ENCODE peak calls at places on chromosomes 3 and 15, in ten cellular contexts. One of them, this sample, is unnamed.

GRCh38 chr15:23069496-23070166 is 30.3 kb upstream of the TUBGCP5 start:
- DNase-seq in left ventricle myocardium inferior: no peak
- DNase-seq in glutamatergic neuron: no peak
- DNase-seq in WERI-Rb-1: no peak
- DNase-seq in astrocyte of the spinal cord: no peak
- DNase-seq in CD4-positive, alpha-beta T cell: no peak
- DNase-seq in A549: peak
- DNase-seq in GM20000: no peak
- DNase-seq in PC-9: peak
- DNase-seq in cardiac muscle cell: no peak
- DNase-seq in this sample: no peak

GRCh38 chr15:83626171-83626802 is 27.6 kb upstream of the ADAMTSL3 start:
- DNase-seq in left ventricle myocardium inferior: no peak
- DNase-seq in glutamatergic neuron: no peak
- DNase-seq in WERI-Rb-1: no peak
- DNase-seq in astrocyte of the spinal cord: no peak
- DNase-seq in CD4-positive, alpha-beta T cell: no peak
- DNase-seq in A549: no peak
- DNase-seq in GM20000: no peak
- DNase-seq in PC-9: no peak
- DNase-seq in cardiac muscle cell: peak
- DNase-seq in this sample: no peak

GRCh38 chr3:133393204-133393603 is 6.7 kb upstream of the BFSP2 start:
- DNase-seq in left ventricle myocardium inferior: no peak
- DNase-seq in glutamatergic neuron: no peak
- DNase-seq in WERI-Rb-1: no peak
- DNase-seq in astrocyte of the spinal cord: no peak
- DNase-seq in CD4-positive, alpha-beta T cell: no peak
- DNase-seq in A549: no peak
- DNase-seq in GM20000: no peak
- DNase-seq in PC-9: no peak
- DNase-seq in cardiac muscle cell: peak
- DNase-seq in this sample: peak

GRCh38 chr15:36585774-36586173 is 6.3 kb downstream of the CDIN1 start:
- DNase-seq in left ventricle myocardium inferior: no peak
- DNase-seq in glutamatergic neuron: no peak
- DNase-seq in WERI-Rb-1: no peak
- DNase-seq in astrocyte of the spinal cord: no peak
- DNase-seq in CD4-positive, alpha-beta T cell: no peak
- DNase-seq in A549: no peak
- DNase-seq in GM20000: no peak
- DNase-seq in PC-9: peak
- DNase-seq in cardiac muscle cell: no peak
- DNase-seq in this sample: no peak

GRCh38 chr3:126636436-126636835 is 18.5 kb downstream of the TXNRD3 start:
- DNase-seq in left ventricle myocardium inferior: no peak
- DNase-seq in glutamatergic neuron: no peak
- DNase-seq in WERI-Rb-1: no peak
- DNase-seq in astrocyte of the spinal cord: no peak
- DNase-seq in CD4-positive, alpha-beta T cell: no peak
- DNase-seq in A549: no peak
- DNase-seq in GM20000: no peak
- DNase-seq in PC-9: no peak
- DNase-seq in cardiac muscle cell: no peak
- DNase-seq in this sample: no peak

GRCh38 chr3:53715815-53716483 is 130.3 kb downstream of the CHDH start:
- DNase-seq in left ventricle myocardium inferior: no peak
- DNase-seq in glutamatergic neuron: no peak
- DNase-seq in WERI-Rb-1: no peak
- DNase-seq in astrocyte of the spinal cord: no peak
- DNase-seq in CD4-positive, alpha-beta T cell: no peak
- DNase-seq in A549: no peak
- DNase-seq in GM20000: no peak
- DNase-seq in PC-9: no peak
- DNase-seq in cardiac muscle cell: peak
- DNase-seq in this sample: no peak

GRCh38 chr15:28096720-28097431 is 2.2 kb downstream of the OCA2 start:
- DNase-seq in left ventricle myocardium inferior: no peak
- DNase-seq in glutamatergic neuron: peak
- DNase-seq in WERI-Rb-1: no peak
- DNase-seq in astrocyte of the spinal cord: no peak
- DNase-seq in CD4-positive, alpha-beta T cell: no peak
- DNase-seq in A549: no peak
- DNase-seq in GM20000: no peak
- DNase-seq in PC-9: no peak
- DNase-seq in cardiac muscle cell: no peak
- DNase-seq in this sample: no peak

GRCh38 chr3:191889781-191890180 is 428.8 kb downstream of the PYDC2 start:
- DNase-seq in left ventricle myocardium inferior: no peak
- DNase-seq in glutamatergic neuron: no peak
- DNase-seq in WERI-Rb-1: no peak
- DNase-seq in astrocyte of the spinal cord: no peak
- DNase-seq in CD4-positive, alpha-beta T cell: no peak
- DNase-seq in A549: no peak
- DNase-seq in GM20000: no peak
- DNase-seq in PC-9: peak
- DNase-seq in cardiac muscle cell: no peak
- DNase-seq in this sample: no peak

GRCh38 chr15:97023131-97023844 is 692.8 kb downstream of the NR2F2 start:
- DNase-seq in left ventricle myocardium inferior: no peak
- DNase-seq in glutamatergic neuron: no peak
- DNase-seq in WERI-Rb-1: no peak
- DNase-seq in astrocyte of the spinal cord: peak
- DNase-seq in CD4-positive, alpha-beta T cell: no peak
- DNase-seq in A549: no peak
- DNase-seq in GM20000: no peak
- DNase-seq in PC-9: no peak
- DNase-seq in cardiac muscle cell: peak
- DNase-seq in this sample: peak

GRCh38 chr15:40471778-40472130 is 970 bp downstream of the CHST14 start:
- DNase-seq in left ventricle myocardium inferior: no peak
- DNase-seq in glutamatergic neuron: no peak
- DNase-seq in WERI-Rb-1: no peak
- DNase-seq in astrocyte of the spinal cord: no peak
- DNase-seq in CD4-positive, alpha-beta T cell: no peak
- DNase-seq in A549: no peak
- DNase-seq in GM20000: no peak
- DNase-seq in PC-9: peak
- DNase-seq in cardiac muscle cell: peak
- DNase-seq in this sample: no peak

GRCh38 chr3:13714251-13714916 is 165.5 kb downstream of the FBLN2 start:
- DNase-seq in left ventricle myocardium inferior: no peak
- DNase-seq in glutamatergic neuron: no peak
- DNase-seq in WERI-Rb-1: no peak
- DNase-seq in astrocyte of the spinal cord: no peak
- DNase-seq in CD4-positive, alpha-beta T cell: no peak
- DNase-seq in A549: no peak
- DNase-seq in GM20000: no peak
- DNase-seq in PC-9: no peak
- DNase-seq in cardiac muscle cell: no peak
- DNase-seq in this sample: no peak

GRCh38 chr3:111903067-111903511 is 44.0 kb downstream of the PHLDB2 start:
- DNase-seq in left ventricle myocardium inferior: no peak
- DNase-seq in glutamatergic neuron: no peak
- DNase-seq in WERI-Rb-1: no peak
- DNase-seq in astrocyte of the spinal cord: peak
- DNase-seq in CD4-positive, alpha-beta T cell: no peak
- DNase-seq in A549: peak
- DNase-seq in GM20000: no peak
- DNase-seq in PC-9: peak
- DNase-seq in cardiac muscle cell: peak
- DNase-seq in this sample: no peak

GRCh38 chr15:33068531-33068990 is 126.0 kb downstream of the FMN1 start:
- DNase-seq in left ventricle myocardium inferior: peak
- DNase-seq in glutamatergic neuron: no peak
- DNase-seq in WERI-Rb-1: no peak
- DNase-seq in astrocyte of the spinal cord: peak
- DNase-seq in CD4-positive, alpha-beta T cell: no peak
- DNase-seq in A549: peak
- DNase-seq in GM20000: no peak
- DNase-seq in PC-9: peak
- DNase-seq in cardiac muscle cell: no peak
- DNase-seq in this sample: no peak

GRCh38 chr3:11074441-11074840 is 79.9 kb upstream of the HRH1 start:
- DNase-seq in left ventricle myocardium inferior: no peak
- DNase-seq in glutamatergic neuron: no peak
- DNase-seq in WERI-Rb-1: no peak
- DNase-seq in astrocyte of the spinal cord: no peak
- DNase-seq in CD4-positive, alpha-beta T cell: no peak
- DNase-seq in A549: no peak
- DNase-seq in GM20000: no peak
- DNase-seq in PC-9: no peak
- DNase-seq in cardiac muscle cell: no peak
- DNase-seq in this sample: peak

GRCh38 chr15:64383760-64384159 is 2.5 kb upstream of the PCLAF start:
- DNase-seq in left ventricle myocardium inferior: no peak
- DNase-seq in glutamatergic neuron: no peak
- DNase-seq in WERI-Rb-1: no peak
- DNase-seq in astrocyte of the spinal cord: no peak
- DNase-seq in CD4-positive, alpha-beta T cell: no peak
- DNase-seq in A549: no peak
- DNase-seq in GM20000: no peak
- DNase-seq in PC-9: no peak
- DNase-seq in cardiac muscle cell: no peak
- DNase-seq in this sample: no peak

GRCh38 chr15:64386291-64386690 is 1.3 kb upstream of the TRIP4 start:
- DNase-seq in left ventricle myocardium inferior: no peak
- DNase-seq in glutamatergic neuron: no peak
- DNase-seq in WERI-Rb-1: no peak
- DNase-seq in astrocyte of the spinal cord: no peak
- DNase-seq in CD4-positive, alpha-beta T cell: no peak
- DNase-seq in A549: no peak
- DNase-seq in GM20000: no peak
- DNase-seq in PC-9: no peak
- DNase-seq in cardiac muscle cell: no peak
- DNase-seq in this sample: no peak

GRCh38 chr15:64387562-64388168 is at the start of gene TRIP4:
- DNase-seq in left ventricle myocardium inferior: peak
- DNase-seq in glutamatergic neuron: peak
- DNase-seq in WERI-Rb-1: peak
- DNase-seq in astrocyte of the spinal cord: peak
- DNase-seq in CD4-positive, alpha-beta T cell: peak
- DNase-seq in A549: peak
- DNase-seq in GM20000: peak
- DNase-seq in PC-9: peak
- DNase-seq in cardiac muscle cell: peak
- DNase-seq in this sample: peak
- TF ChIP-seq CTCF in left ventricle myocardium inferior: no peak
- TF ChIP-seq CTCF in glutamatergic neuron: no peak
- TF ChIP-seq CTCF in WERI-Rb-1: peak
- TF ChIP-seq CTCF in astrocyte of the spinal cord: no peak
- TF ChIP-seq CTCF in CD4-positive, alpha-beta T cell: no peak
- TF ChIP-seq CTCF in A549: peak
- TF ChIP-seq CTCF in GM20000: peak
- TF ChIP-seq CTCF in PC-9: no peak
- TF ChIP-seq CTCF in cardiac muscle cell: peak
- TF ChIP-seq CTCF in this sample: no peak

GRCh38 chr3:138114988-138115971 is at the start of gene DZIP1L:
- DNase-seq in left ventricle myocardium inferior: peak
- DNase-seq in glutamatergic neuron: peak
- DNase-seq in WERI-Rb-1: peak
- DNase-seq in astrocyte of the spinal cord: peak
- DNase-seq in CD4-positive, alpha-beta T cell: peak
- DNase-seq in A549: peak
- DNase-seq in GM20000: peak
- DNase-seq in PC-9: no peak
- DNase-seq in cardiac muscle cell: peak
- DNase-seq in this sample: peak
- TF ChIP-seq CTCF in left ventricle myocardium inferior: peak
- TF ChIP-seq CTCF in glutamatergic neuron: peak
- TF ChIP-seq CTCF in WERI-Rb-1: peak
- TF ChIP-seq CTCF in astrocyte of the spinal cord: peak
- TF ChIP-seq CTCF in CD4-positive, alpha-beta T cell: peak
- TF ChIP-seq CTCF in A549: peak
- TF ChIP-seq CTCF in GM20000: peak
- TF ChIP-seq CTCF in PC-9: peak
- TF ChIP-seq CTCF in cardiac muscle cell: peak
- TF ChIP-seq CTCF in this sample: peak

DNA sequence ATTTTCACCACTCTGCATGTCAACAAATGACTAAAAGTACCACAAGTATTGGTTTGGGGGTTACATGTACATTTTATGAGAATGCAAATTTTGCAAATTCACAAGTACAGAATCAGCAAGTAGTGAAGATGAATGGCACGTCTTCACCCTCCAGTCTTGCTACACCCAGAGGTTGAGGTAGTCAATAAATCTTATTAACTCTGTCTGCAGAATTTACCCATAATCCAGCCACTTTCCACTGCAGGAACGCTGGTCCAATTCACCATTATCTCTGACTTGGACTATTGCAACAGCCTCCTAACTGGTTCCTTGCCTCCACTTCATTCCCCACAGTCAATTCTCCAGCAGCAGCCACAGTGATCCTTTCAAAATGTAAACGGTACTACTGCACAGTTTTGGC is 10.6 kb downstream of the PSMA4 start:
- DNase-seq in left ventricle myocardium inferior: no peak
- DNase-seq in glutamatergic neuron: no peak
- DNase-seq in WERI-Rb-1: no peak
- DNase-seq in astrocyte of the spinal cord: no peak
- DNase-seq in CD4-positive, alpha-beta T cell: no peak
- DNase-seq in A549: no peak
- DNase-seq in GM20000: no peak
- DNase-seq in PC-9: no peak
- DNase-seq in cardiac muscle cell: no peak
- DNase-seq in this sample: no peak
- TF ChIP-seq CTCF in left ventricle myocardium inferior: no peak
- TF ChIP-seq CTCF in glutamatergic neuron: no peak
- TF ChIP-seq CTCF in WERI-Rb-1: no peak
- TF ChIP-seq CTCF in astrocyte of the spinal cord: no peak
- TF ChIP-seq CTCF in CD4-positive, alpha-beta T cell: no peak
- TF ChIP-seq CTCF in A549: no peak
- TF ChIP-seq CTCF in GM20000: no peak
- TF ChIP-seq CTCF in PC-9: no peak
- TF ChIP-seq CTCF in cardiac muscle cell: no peak
- TF ChIP-seq CTCF in this sample: no peak

DNA sequence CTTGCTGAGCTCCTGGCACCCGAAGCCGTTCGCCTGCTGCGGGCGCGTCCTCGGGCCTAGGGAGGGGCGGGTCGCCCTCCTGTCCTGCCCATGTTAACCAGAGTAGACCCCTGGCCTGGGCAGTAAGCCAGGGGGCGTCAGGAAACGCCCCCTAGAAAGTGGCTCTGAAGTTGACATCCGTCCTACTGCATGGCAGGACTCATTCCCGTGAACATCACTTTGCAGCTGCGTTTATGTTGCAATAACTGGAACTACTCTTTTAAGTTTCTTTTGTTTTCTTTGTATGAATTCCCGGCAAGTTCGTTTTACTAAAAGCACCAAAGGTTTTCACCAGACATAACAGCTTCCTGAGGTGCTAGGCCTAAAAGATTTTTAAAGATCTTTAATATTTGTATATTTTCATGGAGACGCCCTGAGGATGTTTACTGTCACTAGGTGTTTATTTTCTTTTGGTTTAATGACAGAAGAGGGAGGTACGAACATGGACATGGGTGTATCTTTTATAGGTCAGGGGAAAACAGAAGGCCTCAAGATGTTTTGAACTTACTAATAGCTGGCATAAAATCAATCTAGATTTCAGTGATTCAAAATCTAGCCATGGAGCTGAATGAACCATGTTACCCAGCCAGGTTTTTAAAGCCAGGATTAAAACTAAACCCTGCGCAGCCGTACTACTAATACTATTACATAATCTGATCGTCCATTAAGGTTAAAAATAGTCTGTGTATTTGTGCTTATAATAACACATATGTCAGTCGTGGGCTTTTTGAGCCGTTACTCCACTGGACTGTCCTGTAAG is 1.0 kb downstream of the C15orf61 start:
- DNase-seq in left ventricle myocardium inferior: no peak
- DNase-seq in glutamatergic neuron: no peak
- DNase-seq in WERI-Rb-1: peak
- DNase-seq in astrocyte of the spinal cord: peak
- DNase-seq in CD4-positive, alpha-beta T cell: no peak
- DNase-seq in A549: peak
- DNase-seq in GM20000: no peak
- DNase-seq in PC-9: no peak
- DNase-seq in cardiac muscle cell: peak
- DNase-seq in this sample: peak
- TF ChIP-seq CTCF in left ventricle myocardium inferior: no peak
- TF ChIP-seq CTCF in glutamatergic neuron: no peak
- TF ChIP-seq CTCF in WERI-Rb-1: no peak
- TF ChIP-seq CTCF in astrocyte of the spinal cord: no peak
- TF ChIP-seq CTCF in CD4-positive, alpha-beta T cell: no peak
- TF ChIP-seq CTCF in A549: no peak
- TF ChIP-seq CTCF in GM20000: no peak
- TF ChIP-seq CTCF in PC-9: no peak
- TF ChIP-seq CTCF in cardiac muscle cell: no peak
- TF ChIP-seq CTCF in this sample: peak

This sample was measured in NB4.